ENCODE peak calls at places on chromosomes 16 and 17, in eight cellular contexts. V is nephron progenitor cell; B is CD8-positive, alpha-beta T cell; I is fibroblast of the aortic adventitia; S is AG04449; J is tibial artery; Z is GM23338; D is GM13976. F is an unnamed sample.

GRCh38 chr16:59688006-59688405 is 953.9 kb upstream of the GOT2 start:
- DNase-seq in B (no peak), Z (no peak), I (no peak), J (no peak), V (no peak), D (no peak), S (no peak), F (no peak)

GRCh38 chr17:50779747-50780363 is 12.5 kb upstream of the ANKRD40CL start:
- DNase-seq in S (no peak), I (no peak), J (no peak), Z (no peak), V (no peak), B (peak), D (no peak), F (no peak)

GRCh38 chr17:81866440-81867122 is 4.6 kb downstream of the ARHGDIA start:
- DNase-seq in D (no peak), I (peak), J (no peak), V (no peak), Z (no peak), S (no peak), B (no peak), F (no peak)

GRCh38 chr17:76501827-76502307 is 644 bp upstream of the RHBDF2 start:
- DNase-seq in B (no peak), S (no peak), I (no peak), V (no peak), D (no peak), Z (no peak), J (no peak), F (no peak)

GRCh38 chr17:4607261-4607731 is 23.0 kb downstream of the SMTNL2 start:
- DNase-seq in J (no peak), V (no peak), Z (no peak), B (no peak), D (no peak), S (no peak), I (no peak), F (no peak)

GRCh38 chr17:50170662-50171370 is 5.0 kb downstream of the SGCA start:
- DNase-seq in J (no peak), B (no peak), D (peak), Z (no peak), I (peak), V (no peak), S (no peak), F (no peak)

GRCh38 chr17:39979865-39980401 is 674 bp upstream of the PSMD3 start:
- DNase-seq in I (no peak), D (no peak), J (no peak), Z (peak), V (peak), B (no peak), S (no peak), F (no peak)

GRCh38 chr16:57620316-57621231 is 7.9 kb upstream of the ADGRG1 start:
- DNase-seq in J (no peak), D (no peak), V (no peak), I (no peak), B (no peak), S (no peak), Z (peak), F (peak)

GRCh38 chr17:73934696-73935095 is 268.8 kb upstream of the RPL38 start:
- DNase-seq in Z (no peak), S (no peak), V (no peak), B (no peak), J (no peak), I (no peak), D (no peak), F (no peak)

GRCh38 chr17:15502315-15503112 is 35.1 kb upstream of the CDRT4 start:
- DNase-seq in Z (peak), S (peak), B (peak), J (peak), I (peak), V (peak), D (peak), F (peak)

GRCh38 chr17:77840156-77840555 is 118.3 kb upstream of the TNRC6C start:
- DNase-seq in B (no peak), V (no peak), I (peak), Z (no peak), J (no peak), D (no peak), S (no peak), F (no peak)

GRCh38 chr17:2282297-2282873 is 21.2 kb downstream of the SMG6 start:
- DNase-seq in D (peak), Z (peak), B (no peak), I (peak), J (peak), S (peak), V (no peak), F (no peak)

GRCh38 chr17:47291242-47291873 is 32.4 kb upstream of the EFCAB13 start:
- DNase-seq in Z (no peak), S (no peak), J (no peak), B (no peak), I (no peak), V (no peak), D (no peak), F (no peak)

GRCh38 chr16:50335198-50335958 is 33.4 kb downstream of the BRD7 start:
- DNase-seq in D (no peak), Z (no peak), B (peak), J (no peak), I (no peak), V (no peak), S (no peak), F (no peak)

GRCh38 chr16:76118344-76118743 is 158.9 kb upstream of the CNTNAP4 start:
- DNase-seq in I (no peak), J (no peak), Z (no peak), S (no peak), D (no peak), V (peak), B (no peak), F (no peak)

GRCh38 chr17:48626470-48627241 is 498 bp upstream of the HOXB9 start:
- DNase-seq in B (no peak), D (peak), Z (peak), S (no peak), J (no peak), I (no peak), V (peak), F (no peak)

GRCh38 chr16:68707341-68708152 is 29.5 kb upstream of the CDH1 start:
- DNase-seq in S (no peak), B (no peak), Z (peak), D (no peak), V (peak), I (no peak), J (no peak), F (no peak)

GRCh38 chr17:13365331-13365730 is 236.4 kb downstream of the HS3ST3A1 start:
- DNase-seq in J (no peak), B (no peak), D (no peak), Z (no peak), S (no peak), V (no peak), I (peak), F (no peak)

GRCh38 chr17:9371019-9371418 is 204.6 kb downstream of the STX8 start:
- DNase-seq in Z (no peak), I (peak), S (no peak), J (no peak), B (no peak), D (no peak), V (no peak), F (no peak)

GRCh38 chr17:18031955-18032354 is 7.0 kb downstream of the ATPAF2 start:
- DNase-seq in V (no peak), Z (no peak), I (no peak), D (no peak), S (no peak), J (no peak), B (no peak), F (no peak)

GRCh38 chr17:77746391-77746790 is 212.1 kb upstream of the TNRC6C start:
- DNase-seq in V (no peak), D (no peak), I (no peak), J (no peak), B (no peak), Z (no peak), S (no peak), F (no peak)

GRCh38 chr17:34390649-34391048 is 27.6 kb upstream of the CCL1 start:
- DNase-seq in B (no peak), S (no peak), Z (no peak), J (no peak), I (no peak), V (no peak), D (no peak), F (no peak)

GRCh38 chr16:68377667-68378420 is 67.0 kb downstream of the PRMT7 start:
- DNase-seq in V (no peak), I (peak), Z (no peak), B (no peak), D (no peak), J (no peak), S (no peak), F (no peak)

GRCh38 chr16:50861926-50862325 is 120.0 kb downstream of the CYLD start:
- DNase-seq in B (no peak), V (no peak), Z (no peak), J (no peak), D (no peak), I (peak), S (peak), F (no peak)

GRCh38 chr16:54591816-54592246 is 305.2 kb upstream of the IRX3 start:
- DNase-seq in B (no peak), S (no peak), J (no peak), V (no peak), I (no peak), D (no peak), Z (no peak), F (no peak)

GRCh38 chr17:32849879-32850278 is 27.0 kb downstream of the MYO1D start:
- DNase-seq in S (no peak), Z (no peak), I (no peak), V (no peak), D (no peak), B (no peak), J (no peak), F (no peak)

GRCh38 chr16:57570301-57571070 is 28.0 kb downstream of the ADGRG5 start:
- DNase-seq in V (no peak), S (no peak), D (no peak), J (no peak), B (no peak), I (no peak), Z (no peak), F (no peak)

GRCh38 chr16:24988593-24989338 is 26.4 kb downstream of the ARHGAP17 start:
- DNase-seq in B (no peak), I (peak), J (peak), S (no peak), Z (no peak), V (no peak), D (no peak), F (no peak)

DNA sequence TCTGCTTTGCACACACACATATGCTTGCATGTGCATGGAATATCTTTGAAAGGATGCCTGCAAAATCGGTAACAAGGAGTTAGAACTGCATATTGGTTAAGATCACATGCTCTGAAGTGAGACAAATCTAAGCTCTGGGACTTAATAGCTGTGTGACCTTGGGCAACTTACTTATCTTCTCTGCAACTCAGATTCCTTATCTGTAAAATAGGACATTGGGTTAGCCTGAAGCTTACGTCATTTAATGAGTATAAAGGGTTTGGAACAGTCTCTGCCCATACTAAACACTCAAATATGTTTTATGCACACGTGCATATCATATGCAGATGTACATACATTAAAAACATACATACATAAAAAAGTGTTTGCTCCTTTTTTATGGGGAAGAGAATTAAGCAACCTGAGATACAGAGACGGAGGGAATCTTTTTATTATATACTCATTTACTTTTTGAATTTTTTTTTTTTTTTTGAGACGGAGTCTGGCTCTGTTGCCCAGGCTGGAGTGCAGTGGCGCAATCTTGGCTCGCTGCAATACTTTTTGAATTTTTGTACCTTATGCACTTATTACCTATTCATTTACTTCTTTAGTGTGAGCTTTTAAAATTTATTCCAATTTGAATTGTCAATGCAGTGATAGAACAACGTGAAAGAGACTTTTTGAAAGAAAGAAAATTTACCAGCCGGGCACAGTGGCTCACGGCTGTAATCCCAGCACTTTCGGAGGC is 206.2 kb downstream of the CCDC182 start:
- DNase-seq in Z (no peak), S (no peak), J (no peak), B (no peak), V (no peak), I (no peak), D (no peak), F (no peak)
- TF ChIP-seq CTCF in Z (no peak), S (no peak), J (no peak), B (no peak), V (no peak), I (no peak), D (no peak), F (no peak)

GRCh38 chr16:73713301-73713700 is 583.3 kb upstream of the PSMD7 start:
- DNase-seq in D (no peak), I (no peak), B (no peak), V (no peak), Z (no peak), S (no peak), J (no peak), F (no peak)

GRCh38 chr16:73714976-73715375 is 581.6 kb upstream of the PSMD7 start:
- DNase-seq in J (no peak), I (no peak), Z (no peak), V (no peak), S (no peak), B (no peak), D (no peak), F (no peak)

GRCh38 chr16:73710526-73710925 is 586.1 kb upstream of the PSMD7 start:
- DNase-seq in Z (peak), V (peak), I (no peak), S (no peak), B (no peak), J (no peak), D (no peak), F (no peak)

GRCh38 chr16:73711441-73712080 is 585.1 kb upstream of the PSMD7 start:
- DNase-seq in D (no peak), J (no peak), B (no peak), I (no peak), Z (peak), V (peak), S (no peak), F (no peak)

DNA sequence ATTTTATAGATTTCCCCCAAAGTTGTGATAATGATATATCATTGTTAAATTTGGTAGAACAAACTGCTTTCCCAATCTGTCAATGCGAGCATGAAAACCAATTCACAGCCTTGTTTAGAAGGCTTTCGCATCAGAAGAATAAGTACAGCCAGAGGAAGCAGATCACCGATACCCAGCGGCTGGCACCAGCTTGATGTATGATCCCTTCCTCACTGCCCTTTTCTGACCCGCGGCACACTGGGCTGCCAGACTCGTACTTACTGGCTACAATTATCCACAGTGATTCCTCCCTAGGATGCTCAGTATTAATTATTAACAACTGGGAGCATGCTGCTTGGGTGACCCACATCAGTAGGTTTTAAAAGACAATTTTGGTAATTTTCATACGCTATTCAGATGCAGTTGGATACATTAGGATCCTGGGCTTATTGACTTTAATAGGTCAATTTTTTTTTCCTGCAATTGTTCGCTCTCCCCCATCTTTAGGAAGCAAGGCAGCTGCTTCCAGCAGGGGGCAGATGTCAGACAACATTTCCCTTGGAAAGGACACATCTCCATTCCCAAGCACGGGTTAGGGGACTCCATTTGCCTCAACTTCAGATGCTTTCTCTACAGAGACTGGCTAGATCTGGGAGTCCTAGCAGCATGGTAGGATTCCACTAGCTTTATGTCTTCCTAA is 582.7 kb upstream of the PSMD7 start:
- DNase-seq in D (no peak), S (no peak), Z (peak), J (peak), V (peak), B (no peak), I (no peak), F (no peak)
- TF ChIP-seq CTCF in D (no peak), S (peak), Z (peak), J (peak), V (peak), B (no peak), I (no peak), F (peak)

GRCh38 chr16:23081675-23082119 is 67.6 kb downstream of the USP31 start:
- DNase-seq in V (no peak), Z (no peak), S (no peak), D (no peak), J (no peak), B (no peak), I (peak), F (no peak)

GRCh38 chr16:23080747-23081146 is 68.5 kb downstream of the USP31 start:
- DNase-seq in S (no peak), B (no peak), D (no peak), I (no peak), V (no peak), Z (no peak), J (no peak), F (no peak)

GRCh38 chr16:23080329-23080728 is 68.9 kb downstream of the USP31 start:
- DNase-seq in I (no peak), S (no peak), J (no peak), D (no peak), B (no peak), V (no peak), Z (no peak), F (no peak)

GRCh38 chr16:23079683-23080221 is 69.5 kb downstream of the USP31 start:
- DNase-seq in J (no peak), D (no peak), I (no peak), Z (no peak), B (no peak), S (no peak), V (no peak), F (no peak)

DNA sequence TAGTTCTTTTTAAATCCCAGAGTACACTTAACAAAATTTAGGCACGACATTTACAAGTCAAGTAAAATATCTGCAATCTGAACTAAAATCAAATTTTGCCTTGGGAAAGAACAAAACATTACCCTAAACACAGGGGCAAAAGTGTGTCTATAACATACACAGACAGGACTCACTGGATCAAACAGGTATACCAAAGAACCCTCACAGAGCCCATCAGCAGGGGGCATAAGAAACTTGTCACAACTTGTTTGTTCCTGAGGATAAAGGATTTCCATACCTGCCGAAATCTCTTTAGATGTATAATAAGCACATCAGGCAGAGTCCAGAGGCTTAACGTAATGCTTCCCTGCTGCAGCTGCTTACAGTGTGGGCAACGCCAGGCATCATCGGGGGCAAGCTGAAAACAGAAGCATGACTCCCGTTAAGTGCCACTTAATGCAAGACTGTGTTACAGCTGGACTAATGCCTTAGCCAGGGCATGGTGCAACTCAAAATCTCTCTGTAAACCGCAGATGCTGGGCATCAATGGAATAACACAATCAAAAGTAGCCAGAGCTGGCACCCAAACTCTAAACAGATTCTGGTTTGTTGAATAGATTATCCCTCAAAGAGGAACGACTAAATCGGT is 67.0 kb downstream of the USP31 start:
- DNase-seq in D (no peak), B (no peak), S (no peak), V (no peak), J (no peak), Z (no peak), I (no peak), F (no peak)
- TF ChIP-seq CTCF in D (no peak), B (no peak), S (no peak), V (no peak), J (no peak), Z (no peak), I (no peak), F (no peak)

GRCh38 chr16:9094008-9094846 is 2.8 kb downstream of the HAPSTR1 start:
- DNase-seq in Z (no peak), D (no peak), V (no peak), B (no peak), J (no peak), S (no peak), I (no peak), F (no peak)

GRCh38 chr16:9091867-9092281 is 430 bp downstream of the HAPSTR1 start:
- DNase-seq in D (peak), S (no peak), Z (no peak), I (no peak), V (no peak), B (peak), J (peak), F (peak)

GRCh38 chr16:9092963-9093477 is 1.6 kb downstream of the HAPSTR1 start:
- DNase-seq in J (peak), D (no peak), Z (peak), V (peak), I (no peak), S (no peak), B (peak), F (no peak)

GRCh38 chr16:9090960-9091866 is at the start of gene HAPSTR1:
- DNase-seq in D (peak), I (peak), J (peak), B (peak), Z (peak), V (peak), S (peak), F (peak)

DNA sequence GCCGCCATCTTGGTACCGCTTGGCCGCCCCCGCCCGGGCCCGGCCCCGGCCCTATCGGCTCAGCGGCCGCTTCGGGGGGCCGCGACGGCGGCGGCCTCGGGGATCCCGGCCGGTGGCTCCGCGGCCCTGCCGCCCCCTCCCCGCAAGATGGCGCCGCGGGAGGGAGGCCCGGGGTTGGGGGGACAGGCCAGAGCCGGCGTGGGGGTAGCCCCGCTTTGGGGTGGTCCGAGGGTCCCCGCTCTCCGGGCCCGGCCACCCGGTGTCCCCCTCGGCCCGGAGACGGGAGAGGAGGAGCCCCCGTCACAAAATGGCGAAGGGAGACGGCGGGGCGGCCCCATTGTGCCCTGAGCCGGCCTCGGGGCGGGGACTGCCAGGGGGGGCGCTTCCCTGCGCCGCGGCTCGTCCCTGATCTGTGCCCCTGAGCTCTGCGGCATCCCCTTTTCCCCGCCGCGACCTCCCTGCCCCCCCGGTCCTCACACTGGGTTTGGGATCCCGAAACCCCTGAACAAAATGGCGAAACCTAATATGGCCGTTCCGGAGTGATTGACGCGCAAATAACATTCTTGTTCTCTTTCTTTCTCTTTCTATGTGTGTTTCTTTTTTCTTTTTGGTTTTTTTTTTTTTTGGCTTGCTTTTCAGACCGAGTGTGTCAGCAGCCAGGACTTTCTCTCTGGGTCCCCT is 978 bp downstream of the HAPSTR1 start:
- DNase-seq in D (peak), V (peak), S (no peak), Z (peak), J (peak), I (no peak), B (peak), F (no peak)
- TF ChIP-seq CTCF in D (no peak), V (no peak), S (no peak), Z (peak), J (no peak), I (no peak), B (no peak), F (no peak)

F was measured in CD14-positive monocyte.